ENCODE peak calls at places on chromosomes 16 and 17, in ten cellular contexts. Q, R, B, E, O, Z, V, S, F and Y are unnamed samples. For H3K4me1, the result is how much of the 10 kb centered on the place peaks cover.

GRCh38 chr16:83143788-83144187 is 517.0 kb downstream of the CDH13 start:
- DNase-seq in Q (no peak), O (no peak), E (no peak), F (no peak), V (no peak), S (peak), B (no peak), Z (no peak), R (peak), Y (no peak)

GRCh38 chr16:4404247-4404966 is 12.0 kb downstream of the CORO7 start:
- DNase-seq in O (no peak), S (no peak), B (no peak), V (no peak), R (peak), F (peak), Z (no peak), Q (no peak), E (no peak), Y (no peak)

GRCh38 chr16:30092373-30093010 is 768 bp upstream of the TBX6 start:
- DNase-seq in E (peak), F (peak), O (peak), B (no peak), R (peak), S (peak), Q (peak), V (peak), Z (peak), Y (peak)

GRCh38 chr17:4738136-4739121 is 1.2 kb upstream of the ZMYND15 start:
- DNase-seq in Q (peak), F (no peak), B (peak), E (no peak), V (no peak), Z (no peak), S (no peak), R (no peak), O (no peak), Y (peak)

GRCh38 chr16:67216612-67217490 is 10.1 kb upstream of the TMEM208 start:
- DNase-seq in B (no peak), V (peak), O (peak), F (no peak), Z (peak), S (no peak), Q (no peak), E (no peak), R (no peak), Y (no peak)

GRCh38 chr17:39208893-39209292 is 8.8 kb downstream of the RPL19 start:
- DNase-seq in F (peak), E (no peak), S (no peak), O (peak), V (no peak), R (no peak), Q (no peak), Z (no peak), B (no peak), Y (no peak)

GRCh38 chr17:82880620-82881019 is 40.8 kb upstream of the ZNF750 start:
- DNase-seq in Z (no peak), O (no peak), B (no peak), R (no peak), E (no peak), S (no peak), F (no peak), V (no peak), Q (no peak), Y (no peak)

GRCh38 chr16:24909856-24910255 is 64.1 kb downstream of the SLC5A11 start:
- DNase-seq in B (no peak), Q (no peak), E (no peak), O (no peak), F (no peak), S (no peak), R (no peak), Z (no peak), V (no peak), Y (no peak)

GRCh38 chr17:78040561-78041400 is 82.3 kb downstream of the TNRC6C start:
- DNase-seq in Q (no peak), E (peak), B (no peak), R (no peak), V (peak), O (peak), S (peak), F (no peak), Z (peak), Y (peak)

GRCh38 chr17:17032131-17032692 is 10.0 kb upstream of the MPRIP start:
- DNase-seq in F (no peak), B (peak), Z (peak), V (peak), Q (no peak), S (peak), E (peak), O (no peak), R (peak), Y (no peak)

GRCh38 chr16:76280421-76280820 is 3.2 kb downstream of the CNTNAP4 start:
- DNase-seq in V (no peak), B (no peak), Z (no peak), O (no peak), E (no peak), Q (no peak), S (no peak), F (no peak), R (no peak), Y (no peak)

GRCh38 chr16:19114359-19115147 is 789 bp downstream of the ITPRIPL2 start:
- DNase-seq in V (peak), Q (peak), E (peak), O (peak), F (no peak), Z (peak), R (peak), B (no peak), S (peak), Y (peak)

GRCh38 chr17:44005865-44006580 is 1.6 kb downstream of the NAGS start:
- DNase-seq in V (peak), S (no peak), B (no peak), E (peak), Q (no peak), Z (no peak), O (peak), F (no peak), R (peak), Y (no peak)

GRCh38 chr16:79334127-79334526 is 266.4 kb downstream of the MAF start:
- DNase-seq in E (no peak), F (peak), Z (no peak), R (no peak), O (no peak), V (no peak), S (no peak), Q (no peak), B (no peak), Y (no peak)

GRCh38 chr17:29160253-29160652 is 19.9 kb downstream of the MYO18A start:
- DNase-seq in R (no peak), B (no peak), O (no peak), Q (no peak), F (no peak), E (no peak), Z (no peak), S (no peak), V (no peak), Y (no peak)

GRCh38 chr17:29158096-29158495 is 22.1 kb downstream of the MYO18A start:
- DNase-seq in E (no peak), F (no peak), R (no peak), B (no peak), V (no peak), Q (no peak), S (no peak), Z (no peak), O (no peak), Y (no peak)

GRCh38 chr17:29157310-29157709 is 22.9 kb downstream of the MYO18A start:
- DNase-seq in Z (no peak), E (no peak), R (no peak), Q (peak), B (no peak), S (no peak), V (no peak), O (no peak), F (no peak), Y (no peak)

GRCh38 chr17:29158515-29159275 is 21.5 kb downstream of the MYO18A start:
- DNase-seq in E (no peak), V (no peak), R (peak), Z (no peak), B (no peak), F (peak), Q (peak), S (peak), O (no peak), Y (no peak)

GRCh38 chr17:29159286-29159860 is 20.8 kb downstream of the MYO18A start:
- DNase-seq in Z (no peak), F (no peak), B (no peak), V (no peak), Q (no peak), E (no peak), S (no peak), O (no peak), R (no peak), Y (no peak)
- H3K4me1 ChIP-seq in Z (half or more), F (under half), B (half or more), V (half or more), Q (half or more), E (half or more), S (half or more), O (half or more), R (half or more), Y (under half)

DNA sequence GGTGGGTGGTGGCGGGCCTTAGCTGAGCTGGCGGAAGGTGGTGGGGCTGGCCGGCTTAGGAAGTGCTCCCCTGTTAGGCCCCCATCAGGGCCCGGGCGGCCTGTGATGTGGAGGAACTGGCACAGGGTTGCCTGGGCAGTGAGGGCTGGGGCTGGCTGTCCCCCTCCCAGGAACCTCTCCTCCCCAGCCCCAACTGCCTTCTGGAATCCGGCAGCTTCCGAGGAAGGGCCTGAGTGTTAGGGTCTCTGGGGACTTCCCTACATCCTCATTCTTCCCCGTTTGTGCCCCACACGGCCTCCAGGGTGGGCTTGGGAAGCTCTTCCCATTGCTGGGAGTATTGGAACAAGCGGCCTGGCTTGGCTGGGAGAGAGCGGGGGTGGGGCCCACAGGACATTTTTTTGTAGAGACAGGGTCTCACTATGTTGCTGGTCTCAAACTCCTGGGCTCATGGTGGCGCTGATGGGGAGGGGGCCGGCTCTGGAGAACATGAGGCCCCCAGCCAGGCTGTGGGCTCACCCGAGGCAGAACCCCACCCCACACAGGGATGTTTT is 89.9 kb upstream of the CIBAR2 start:
- DNase-seq in E (no peak), R (no peak), Q (no peak), F (no peak), Z (no peak), O (no peak), S (no peak), V (no peak), B (no peak), Y (no peak)
- H3K4me3 ChIP-seq in E (no peak), R (no peak), Q (no peak), F (no peak), Z (no peak), O (no peak), S (no peak), V (no peak), B (no peak), Y (no peak)

GRCh38 chr16:68368602-68368944 is 57.8 kb downstream of the PRMT7 start:
- DNase-seq in V (no peak), E (no peak), S (no peak), R (no peak), F (peak), Q (no peak), B (no peak), Z (no peak), O (no peak), Y (no peak)
- H3K27ac ChIP-seq in V (no peak), E (no peak), S (no peak), R (no peak), F (peak), Q (no peak), B (no peak), Z (no peak), O (no peak), Y (no peak)

GRCh38 chr17:55582910-55583309 is 71.7 kb upstream of the SMIM36 start:
- DNase-seq in Z (no peak), V (no peak), B (no peak), O (no peak), E (no peak), S (peak), Q (no peak), F (no peak), R (peak), Y (no peak)
- H3K4me1 ChIP-seq in Z (under half), V (under half), B (under half), O (under half), E (under half), S (under half), Q (under half), F (under half), R (under half), Y (under half)

GRCh38 chr16:590165-590874 is 454 bp downstream of the RAB40C start:
- DNase-seq in Z (no peak), R (peak), S (peak), B (no peak), Q (no peak), E (no peak), O (no peak), V (no peak), F (no peak), Y (no peak)
- H3K4me3 ChIP-seq in Z (peak), R (peak), S (peak), B (peak), Q (peak), E (peak), O (peak), V (peak), F (peak), Y (peak)

DNA sequence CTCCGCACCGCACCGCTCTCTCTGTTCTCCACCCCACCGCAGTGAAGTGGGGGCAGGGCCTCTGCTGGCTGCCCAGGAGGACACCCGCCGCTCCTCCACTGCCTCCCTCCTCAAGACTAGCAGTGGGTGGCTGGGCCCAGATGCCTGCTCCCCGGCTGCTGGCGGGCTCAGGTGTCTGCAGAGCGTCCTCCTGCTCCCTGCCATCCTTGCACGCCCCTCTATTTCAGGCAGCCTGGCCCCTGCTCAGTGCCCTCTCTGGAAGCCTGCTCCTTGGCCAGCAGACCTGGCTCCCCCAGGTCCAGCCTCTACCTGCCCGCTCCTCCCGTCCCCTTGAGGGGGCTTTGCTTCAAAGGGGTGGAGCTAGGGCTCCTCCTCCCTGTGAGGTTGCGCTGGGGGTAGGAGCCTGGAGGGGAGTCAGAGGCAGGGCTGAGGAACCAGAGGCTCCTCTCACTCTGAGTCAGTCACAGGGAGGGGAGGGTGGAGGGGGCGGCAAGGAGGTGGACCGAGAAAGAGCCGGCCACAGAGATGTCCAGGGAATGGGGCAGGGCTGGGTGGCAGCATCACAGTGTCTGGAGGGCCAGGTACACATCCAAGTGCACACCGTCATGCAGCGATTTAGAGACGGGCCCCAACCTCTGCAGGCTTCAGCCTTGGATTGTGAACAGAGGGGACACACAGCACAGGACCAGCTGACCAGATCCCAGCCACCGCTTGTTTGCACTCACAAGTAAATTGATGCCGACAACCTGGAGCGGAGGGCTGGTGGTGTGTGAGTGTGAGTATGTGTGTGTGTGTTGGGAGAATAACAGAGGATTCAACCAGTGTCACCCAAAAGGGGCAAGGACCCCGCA is 9.8 kb upstream of the TMEM92 start:
- DNase-seq in O (no peak), E (no peak), V (peak), R (peak), B (no peak), F (peak), S (peak), Q (peak), Z (no peak), Y (no peak)
- H3K27ac ChIP-seq in O (no peak), E (no peak), V (peak), R (peak), B (no peak), F (no peak), S (peak), Q (no peak), Z (no peak), Y (no peak)